ENCODE peak calls at places on chromosomes 11 and 22, in five cellular contexts. P is AG09309, Q is neural crest cell, H is tibial nerve, J is stomach. V is an unnamed sample.

GRCh38 chr11:129766858-129767604 is 48.6 kb upstream of the TMEM45B start:
- DNase-seq in Q (peak), P (no peak), J (peak), H (no peak), V (no peak)

GRCh38 chr11:6505577-6506240 is 8.6 kb downstream of the DNHD1 start:
- DNase-seq in J (no peak), P (no peak), Q (no peak), H (peak), V (no peak)

GRCh38 chr11:31106963-31107576 is 262.5 kb downstream of the DCDC1 start:
- DNase-seq in H (peak), P (no peak), Q (peak), J (peak), V (no peak)

GRCh38 chr11:120974980-120975379 is 48.9 kb upstream of the TBCEL start:
- DNase-seq in Q (no peak), H (no peak), J (no peak), P (no peak), V (no peak)

GRCh38 chr11:125165111-125165663 is 636 bp downstream of the PKNOX2 start:
- DNase-seq in Q (no peak), P (no peak), J (peak), H (no peak), V (no peak)

GRCh38 chr11:84437129-84438123 is 1151.3 kb upstream of the CCDC90B start:
- DNase-seq in J (peak), H (no peak), P (no peak), Q (no peak), V (no peak)

GRCh38 chr11:121133046-121133445 is 32.0 kb downstream of the TECTA start:
- DNase-seq in H (no peak), Q (no peak), P (no peak), J (no peak), V (no peak)

GRCh38 chr22:35053060-35053835 is 12.7 kb upstream of the ISX start:
- DNase-seq in H (no peak), Q (no peak), P (no peak), J (no peak), V (no peak)

GRCh38 chr11:16337421-16338213 is 18.7 kb downstream of the SOX6 start:
- DNase-seq in J (no peak), Q (no peak), H (no peak), P (no peak), V (no peak)

GRCh38 chr11:44243633-44244343 is 66.2 kb downstream of the ALX4 start:
- DNase-seq in J (no peak), H (no peak), P (no peak), Q (no peak), V (no peak)

GRCh38 chr22:43109921-43110443 is 568 bp upstream of the BIK start:
- DNase-seq in J (no peak), H (no peak), P (no peak), Q (no peak), V (no peak)

GRCh38 chr11:17978553-17979287 is 34.1 kb downstream of the SERGEF start:
- DNase-seq in H (peak), J (peak), P (no peak), Q (peak), V (no peak)

GRCh38 chr11:19344661-19345518 is 104.1 kb upstream of the E2F8 start:
- DNase-seq in H (no peak), J (peak), P (no peak), Q (peak), V (no peak)

GRCh38 chr11:106989056-106989455 is 29.2 kb downstream of the GUCY1A2 start:
- DNase-seq in J (no peak), P (no peak), H (no peak), Q (no peak), V (no peak)

GRCh38 chr22:20528405-20528978 is 21.1 kb downstream of the MED15 start:
- DNase-seq in H (no peak), P (no peak), Q (no peak), J (no peak), V (no peak)

GRCh38 chr11:5624489-5625278 is at the start of gene TRIM34:
- DNase-seq in Q (no peak), J (peak), P (peak), H (peak), V (no peak)

GRCh38 chr11:121964591-121964990 is 151.4 kb downstream of the BLID start:
- DNase-seq in Q (no peak), P (no peak), J (no peak), H (no peak), V (no peak)

GRCh38 chr22:22519591-22519990 is 479 bp downstream of the ZNF280A start:
- DNase-seq in H (no peak), P (no peak), Q (no peak), J (no peak), V (peak)

GRCh38 chr11:42301777-42302176 is 842.3 kb upstream of the LRRC4C start:
- DNase-seq in P (no peak), J (no peak), H (no peak), Q (no peak), V (no peak)

GRCh38 chr11:68266936-68267880 is 4.6 kb downstream of the C11orf24 start:
- DNase-seq in J (no peak), H (peak), Q (no peak), P (no peak), V (no peak)

GRCh38 chr11:60477035-60477445 is 15.5 kb upstream of the MS4A12 start:
- DNase-seq in Q (no peak), P (no peak), J (no peak), H (peak), V (no peak)

GRCh38 chr22:20131593-20131855 is at the start of gene ZDHHC8:
- DNase-seq in Q (no peak), J (peak), H (no peak), P (no peak), V (no peak)

GRCh38 chr11:18668131-18668530 is 30.4 kb upstream of the TMEM86A start:
- DNase-seq in J (no peak), P (no peak), Q (no peak), H (no peak), V (no peak)

GRCh38 chr11:61061081-61061826 is 41.0 kb upstream of the CD5 start:
- DNase-seq in P (no peak), J (no peak), H (no peak), Q (no peak), V (no peak)

GRCh38 chr22:37077802-37078448 is 26.4 kb downstream of the KCTD17 start:
- DNase-seq in P (no peak), Q (peak), J (peak), H (peak), V (no peak)

GRCh38 chr22:32700186-32700882 is 101.2 kb upstream of the TIMP3 start:
- DNase-seq in P (no peak), H (no peak), Q (no peak), J (no peak), V (no peak)

GRCh38 chr22:32005453-32005852 is 37.6 kb upstream of the SLC5A1 start:
- DNase-seq in H (no peak), P (peak), Q (no peak), J (no peak), V (no peak)

GRCh38 chr22:37378642-37379058 is 48.6 kb downstream of the ELFN2 start:
- DNase-seq in Q (no peak), J (no peak), H (no peak), P (no peak), V (no peak)

GRCh38 chr22:47276219-47276843 is 513.9 kb downstream of the TBC1D22A start:
- DNase-seq in H (no peak), Q (no peak), P (no peak), J (no peak), V (no peak)

GRCh38 chr11:83156996-83157754 is at the start of gene PCF11:
- DNase-seq in Q (no peak), P (no peak), J (no peak), H (no peak), V (no peak)

GRCh38 chr11:77473801-77474508 is at the start of gene PAK1:
- DNase-seq in H (peak), Q (peak), P (no peak), J (peak), V (peak)

GRCh38 chr11:102762414-102762813 is 18.0 kb downstream of the MMP10 start:
- DNase-seq in P (peak), J (no peak), H (no peak), Q (no peak), V (no peak)

GRCh38 chr22:47201186-47201995 is 438.9 kb downstream of the TBC1D22A start:
- DNase-seq in P (no peak), H (no peak), Q (no peak), J (peak), V (peak)

GRCh38 chr11:73404048-73404447 is 27.8 kb downstream of the RELT start:
- DNase-seq in J (peak), P (no peak), Q (peak), H (peak), V (no peak)

GRCh38 chr11:121467965-121468364 is 15.2 kb upstream of the SORL1-AS1 start:
- DNase-seq in J (no peak), Q (no peak), H (no peak), P (no peak), V (no peak)

GRCh38 chr11:64489831-64490441 is 101.1 kb upstream of the SLC22A12 start:
- DNase-seq in H (no peak), J (peak), Q (peak), P (no peak), V (no peak)
- TF ChIP-seq CTCF in H (peak), J (no peak), Q (peak), P (peak), V (peak)

GRCh38 chr11:3642071-3642951 is 519 bp upstream of the ART5 start:
- DNase-seq in Q (peak), P (no peak), H (peak), J (peak), V (peak)
- TF ChIP-seq CTCF in Q (no peak), P (no peak), H (no peak), J (no peak), V (no peak)

GRCh38 chr11:32960553-32961164 is 55.0 kb upstream of the DEPDC7 start:
- DNase-seq in P (peak), H (no peak), J (no peak), Q (no peak), V (no peak)
- TF ChIP-seq CTCF in P (peak), H (peak), J (peak), Q (peak), V (peak)

DNA sequence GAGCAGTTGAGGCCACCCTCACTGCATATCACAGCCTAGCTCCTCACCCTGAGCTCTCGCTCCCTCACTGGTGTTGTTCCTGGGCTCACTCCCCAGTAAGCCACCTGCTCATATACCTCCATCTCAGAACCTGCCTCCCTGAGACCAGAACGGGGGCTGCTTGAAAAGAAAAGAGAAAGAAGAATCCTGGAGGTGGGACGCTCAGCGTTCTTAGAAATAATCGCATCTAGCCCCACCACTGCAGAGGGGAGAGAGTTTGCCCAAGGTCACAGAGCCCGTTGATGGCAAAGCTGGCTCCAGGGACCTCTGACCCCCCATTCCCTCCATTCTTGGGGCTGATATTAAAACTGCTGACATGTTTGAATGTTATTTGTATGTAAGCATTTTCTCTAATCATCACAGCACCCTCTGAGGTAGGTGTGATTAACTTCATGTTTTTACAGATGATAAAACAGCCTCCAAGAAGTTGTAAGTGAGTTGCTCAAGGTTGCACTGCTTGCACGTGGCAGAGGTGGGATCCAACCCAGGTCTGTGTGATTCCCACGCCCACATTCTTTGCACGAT is 132.6 kb upstream of the TEAD1 start:
- DNase-seq in Q (no peak), P (no peak), H (no peak), J (no peak), V (peak)
- TF ChIP-seq CTCF in Q (no peak), P (no peak), H (no peak), J (no peak), V (no peak)

GRCh38 chr11:115439385-115439784 is 64.8 kb downstream of the CADM1 start:
- DNase-seq in P (no peak), J (no peak), H (no peak), Q (no peak), V (no peak)

GRCh38 chr11:115433376-115433775 is 70.8 kb downstream of the CADM1 start:
- DNase-seq in H (no peak), J (no peak), P (no peak), Q (no peak), V (no peak)

DNA sequence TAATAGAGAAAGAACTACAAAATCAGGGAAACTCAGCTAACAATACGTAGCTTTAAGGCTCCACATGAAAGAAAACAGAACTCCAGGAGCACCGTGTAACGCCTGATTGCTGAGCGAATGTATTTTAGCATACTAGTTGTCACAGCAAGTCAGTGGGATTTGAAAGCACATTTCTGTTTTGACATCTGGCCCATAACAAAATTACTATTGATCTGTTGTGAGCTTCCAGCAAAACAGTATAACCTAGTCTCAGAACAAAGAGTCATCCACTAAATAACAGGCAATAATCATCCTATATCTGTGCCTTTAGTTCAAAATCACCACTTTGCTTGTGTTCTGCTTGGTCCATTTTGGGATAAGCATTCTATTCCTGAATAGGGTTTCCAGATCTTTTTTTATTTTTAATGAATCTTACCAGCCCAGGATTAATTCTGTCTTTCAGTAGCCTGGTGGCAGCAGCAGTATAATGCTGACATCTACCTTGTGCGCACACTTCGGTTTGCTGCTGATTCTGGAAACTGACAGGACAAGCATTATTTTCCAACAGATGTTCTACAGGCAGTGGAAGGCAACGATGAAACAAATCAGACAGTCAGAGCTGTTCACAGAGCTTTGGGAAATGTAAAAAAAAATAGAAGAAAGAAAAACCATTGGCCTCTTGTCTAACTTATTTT is 66.2 kb downstream of the CADM1 start:
- DNase-seq in H (no peak), J (no peak), P (no peak), Q (no peak), V (no peak)
- TF ChIP-seq CTCF in H (no peak), J (no peak), P (no peak), Q (no peak), V (no peak)